ENCODE peak calls at places on chromosomes 11 and 22, in six cellular contexts. D is effector memory CD8-positive, alpha-beta T cell; F is substantia nigra; A is AG09309; S is C1 segment of cervical spinal cord; H is thoracic aorta. V is an unnamed sample.

GRCh38 chr11:95455228-95455627 is 224.2 kb upstream of the SESN3 start:
- DNase-seq in H (no peak), F (no peak), S (no peak), D (no peak), A (no peak), V (no peak)

GRCh38 chr22:50529416-50530279 is at the start of gene TYMP:
- DNase-seq in D (peak; percentile 45), S (no peak), F (no peak), A (no peak), H (no peak), V (no peak)

GRCh38 chr11:43021466-43021865 is 290.3 kb upstream of the API5 start:
- DNase-seq in A (no peak), D (no peak), H (no peak), S (peak; percentile 9), F (no peak), V (peak; percentile 11)

GRCh38 chr11:102115557-102115956 is 5.3 kb downstream of the YAP1 start:
- DNase-seq in F (no peak), D (no peak), H (no peak), S (no peak), A (no peak), V (peak; percentile 27)

GRCh38 chr11:104573431-104573830 is 324.8 kb downstream of the CASP12 start:
- DNase-seq in A (no peak), F (no peak), H (no peak), D (no peak), S (no peak), V (peak; percentile 41)

GRCh38 chr11:95789506-95790122 is at the start of gene FAM76B:
- DNase-seq in D (peak; percentile 99), S (peak; percentile 97), A (peak; percentile 94), F (peak; percentile 91), H (peak; percentile 88), V (peak; percentile 99)

GRCh38 chr11:3021125-3021524 is 29.0 kb upstream of the NAP1L4 start:
- DNase-seq in F (no peak), A (no peak), D (peak; percentile 16), S (peak; percentile 30), H (no peak), V (no peak)

GRCh38 chr11:12119502-12119901 is 9.1 kb downstream of the MICAL2 start:
- DNase-seq in F (no peak), A (no peak), H (no peak), D (no peak), S (no peak), V (peak; percentile 36)

GRCh38 chr22:39926175-39927152 is 25.6 kb downstream of the GRAP2 start:
- DNase-seq in A (no peak), S (no peak), D (no peak), H (no peak), F (no peak), V (no peak)

GRCh38 chr22:48340191-48340590 is 1487.5 kb downstream of the BRD1 start:
- DNase-seq in D (no peak), F (no peak), S (no peak), H (no peak), A (no peak), V (no peak)

GRCh38 chr11:101914349-101914736 is 467 bp upstream of the CEP126 start:
- DNase-seq in H (no peak), F (no peak), S (no peak), D (no peak), A (peak; percentile 13), V (no peak)